ENCODE peak calls at places on chromosomes 1 and 21, in four cellular contexts. D is mucosa of descending colon; I is stimulated activated CD4-positive, alpha-beta T cell treated with anti-CD3 and anti-CD28 coated beads, Interleukin-1b, Interleukin-23, amount 100 ng/mL, for 1 hour; Z is kidney tubule cell. Y is an unnamed sample.

GRCh38 chr1:213119794-213120193 is 68.8 kb downstream of the RPS6KC1 start:
- DNase-seq in Z (peak; percentile 12), I (no peak), D (no peak), Y (peak; percentile 73)

GRCh38 chr1:88061106-88061829 is 622.8 kb upstream of the PKN2 start:
- DNase-seq in D (peak; percentile 84), Z (peak; percentile 72), I (no peak), Y (peak; percentile 84)

GRCh38 chr1:36420409-36420808 is 22.7 kb upstream of the LSM10 start:
- DNase-seq in I (no peak), Z (no peak), D (no peak), Y (no peak)

GRCh38 chr21:35172231-35172630 is 123.1 kb upstream of the RUNX1 start:
- DNase-seq in Z (no peak), I (no peak), D (peak; percentile 17), Y (no peak)

GRCh38 chr1:115838805-115839705 is 1.9 kb downstream of the NHLH2 start:
- DNase-seq in I (no peak), Z (peak; percentile 12), D (peak; percentile 16), Y (no peak)

GRCh38 chr1:53376041-53376461 is 48.2 kb upstream of the LRP8 start:
- DNase-seq in D (no peak), I (no peak), Z (no peak), Y (no peak)

GRCh38 chr1:155871390-155871789 is 12.0 kb downstream of the SYT11 start:
- DNase-seq in Z (no peak), I (no peak), D (peak; percentile 14), Y (no peak)

GRCh38 chr1:151980287-151981177 is 13.1 kb downstream of the S100A10 start:
- DNase-seq in D (peak; percentile 75), I (no peak), Z (peak; percentile 31), Y (peak; percentile 89)

GRCh38 chr1:5913078-5913845 is 79.0 kb downstream of the NPHP4 start:
- DNase-seq in D (no peak), Z (no peak), I (no peak), Y (no peak)

GRCh38 chr21:40845621-40846020 is 1.3 kb downstream of the DSCAM start:
- DNase-seq in D (no peak), I (no peak), Z (peak; percentile 72), Y (peak; percentile 17)

GRCh38 chr1:9700340-9700739 is 48.8 kb downstream of the PIK3CD start:
- DNase-seq in I (no peak), D (no peak), Z (peak; percentile 98), Y (peak; percentile 93)

GRCh38 chr21:42027804-42028753 is 17.9 kb upstream of the ZBTB21 start:
- DNase-seq in Z (no peak), I (no peak), D (no peak), Y (no peak)

GRCh38 chr1:107678993-107679392 is 286.0 kb downstream of the VAV3 start:
- DNase-seq in Z (no peak), I (no peak), D (no peak), Y (no peak)

GRCh38 chr1:168507271-168507670 is 36.5 kb downstream of the XCL2 start:
- DNase-seq in D (no peak), Z (peak; percentile 12), I (no peak), Y (no peak)

GRCh38 chr1:229717774-229718173 is 91.7 kb downstream of the URB2 start:
- DNase-seq in D (peak; percentile 27), Z (no peak), I (no peak), Y (peak; percentile 35)

GRCh38 chr1:163361123-163361934 is 39.6 kb downstream of the NUF2 start:
- DNase-seq in D (no peak), Z (peak; percentile 29), I (no peak), Y (peak; percentile 60)

GRCh38 chr1:211797994-211798393 is 32.6 kb downstream of the LPGAT1 start:
- DNase-seq in I (no peak), Z (no peak), D (no peak), Y (no peak)

GRCh38 chr21:42097860-42098259 is 26.7 kb downstream of the UMODL1 start:
- DNase-seq in I (no peak), Z (peak; percentile 97), D (peak; percentile 76), Y (peak; percentile 96)

GRCh38 chr21:39484711-39485264 is 33.0 kb downstream of the SH3BGR start:
- DNase-seq in Z (no peak), I (no peak), D (no peak), Y (no peak)

GRCh38 chr1:75423136-75423535 is 187.8 kb downstream of the SLC44A5 start:
- DNase-seq in I (no peak), D (no peak), Z (no peak), Y (no peak)

GRCh38 chr1:217010253-217010652 is 287.0 kb upstream of the ESRRG start:
- DNase-seq in Z (no peak), D (no peak), I (no peak), Y (peak; percentile 53)

GRCh38 chr1:2384941-2385481 is 6.3 kb downstream of the MORN1 start:
- DNase-seq in D (peak; percentile 1), Z (no peak), I (no peak), Y (no peak)

GRCh38 chr21:44064852-44065403 is 42.3 kb upstream of the PWP2 start:
- DNase-seq in I (no peak), D (no peak), Z (no peak), Y (no peak)

GRCh38 chr1:85344256-85344694 is 67.8 kb upstream of the BCL10 start:
- DNase-seq in D (peak; percentile 46), I (no peak), Z (peak; percentile 81), Y (peak; percentile 63)